ENCODE peak calls at places on chromosomes 2 and 18, in seven cellular contexts. B is T follicular helper cell, V is NCI-H1105, T is suprapubic skin, Q is progenitor cell of endocrine pancreas, O is fibroblast of gingiva, A is NCI-H1436 treated with DMSO at 0.1 percent for 48 hours. Z is an unnamed sample.

GRCh38 chr2:71064754-71065621 is 3.5 kb upstream of the NAGK start:
- DNase-seq in A (no peak), T (no peak), V (no peak), O (no peak), Q (no peak), B (no peak), Z (no peak)

GRCh38 chr2:237689569-237690131 is 62.3 kb downstream of the LRRFIP1 start:
- DNase-seq in T (no peak), V (no peak), B (no peak), A (no peak), Q (no peak), O (no peak), Z (no peak)

GRCh38 chr2:241796209-241796608 is 12.8 kb upstream of the NEU4 start:
- DNase-seq in T (no peak), V (no peak), A (no peak), B (no peak), O (no peak), Q (no peak), Z (no peak)

GRCh38 chr2:37768491-37768925 is 97.1 kb upstream of the CDC42EP3 start:
- DNase-seq in T (no peak), A (no peak), V (no peak), Q (no peak), B (no peak), O (peak; percentile 96), Z (no peak)

GRCh38 chr2:657766-658165 is 19.4 kb downstream of the TMEM18 start:
- DNase-seq in O (no peak), A (no peak), T (peak; percentile 52), B (no peak), Q (peak; percentile 3), V (no peak), Z (no peak)

GRCh38 chr2:219285894-219286425 is 6.8 kb downstream of the DNAJB2 start:
- DNase-seq in A (no peak), Q (no peak), V (no peak), O (peak; percentile 74), B (no peak), T (no peak), Z (no peak)

GRCh38 chr2:54176577-54176976 is 61.2 kb downstream of the ACYP2 start:
- DNase-seq in T (no peak), B (no peak), Q (no peak), A (peak; percentile 5), O (peak; percentile 24), V (no peak), Z (no peak)

GRCh38 chr2:72139471-72139870 is 8.2 kb downstream of the CYP26B1 start:
- DNase-seq in Q (no peak), V (no peak), A (no peak), B (no peak), T (peak; percentile 69), O (no peak), Z (no peak)

GRCh38 chr18:70469916-70470315 is 181.1 kb downstream of the SOCS6 start:
- DNase-seq in Q (no peak), T (no peak), A (no peak), V (peak; percentile 35), O (no peak), B (no peak), Z (no peak)

GRCh38 chr18:54852780-54853675 is 24.8 kb downstream of the RAB27B start:
- DNase-seq in B (no peak), A (no peak), V (no peak), T (no peak), O (no peak), Q (no peak), Z (no peak)